ENCODE peak calls at places on chromosomes 3 and 15, in seven cellular contexts. One of them, this sample, is unnamed.
A peak's percentile ranks its signal among the peaks of the same experiment; 100 is the strongest.

GRCh38 chr15:78090422-78090821 is 1.9 kb upstream of the SH2D7 start:
- DNase-seq in fibroblast of pulmonary artery: no peak
- DNase-seq in GM06990: no peak
- DNase-seq in colonic mucosa: no peak
- DNase-seq in fibroblast of lung: peak; percentile 38
- DNase-seq in IMR-90: no peak
- DNase-seq in transverse colon: no peak
- DNase-seq in this sample: no peak

GRCh38 chr3:195907730-195908438 is 467 bp downstream of the TNK2 start:
- DNase-seq in fibroblast of pulmonary artery: no peak
- DNase-seq in GM06990: peak; percentile 72
- DNase-seq in colonic mucosa: peak; percentile 67
- DNase-seq in fibroblast of lung: no peak
- DNase-seq in IMR-90: no peak
- DNase-seq in transverse colon: peak; percentile 71
- DNase-seq in this sample: peak; percentile 46

GRCh38 chr3:72343078-72343477 is 505.2 kb downstream of the SHQ1 start:
- DNase-seq in fibroblast of pulmonary artery: no peak
- DNase-seq in GM06990: no peak
- DNase-seq in colonic mucosa: no peak
- DNase-seq in fibroblast of lung: peak; percentile 43
- DNase-seq in IMR-90: peak; percentile 57
- DNase-seq in transverse colon: no peak
- DNase-seq in this sample: peak; percentile 56

GRCh38 chr3:122063908-122064307 is 8.7 kb downstream of the CD86 start:
- DNase-seq in fibroblast of pulmonary artery: no peak
- DNase-seq in GM06990: no peak
- DNase-seq in colonic mucosa: no peak
- DNase-seq in fibroblast of lung: no peak
- DNase-seq in IMR-90: no peak
- DNase-seq in transverse colon: no peak
- DNase-seq in this sample: no peak

GRCh38 chr15:36313021-36313420 is 266.4 kb upstream of the CDIN1 start:
- DNase-seq in fibroblast of pulmonary artery: no peak
- DNase-seq in GM06990: no peak
- DNase-seq in colonic mucosa: no peak
- DNase-seq in fibroblast of lung: peak; percentile 15
- DNase-seq in IMR-90: peak; percentile 61
- DNase-seq in transverse colon: no peak
- DNase-seq in this sample: peak; percentile 4

GRCh38 chr3:38127611-38128302 is 9.2 kb downstream of the ACAA1 start:
- DNase-seq in fibroblast of pulmonary artery: no peak
- DNase-seq in GM06990: no peak
- DNase-seq in colonic mucosa: no peak
- DNase-seq in fibroblast of lung: no peak
- DNase-seq in IMR-90: no peak
- DNase-seq in transverse colon: peak; percentile 6
- DNase-seq in this sample: no peak

GRCh38 chr15:75591655-75592364 is 12.7 kb upstream of the PTPN9 start:
- DNase-seq in fibroblast of pulmonary artery: no peak
- DNase-seq in GM06990: no peak
- DNase-seq in colonic mucosa: no peak
- DNase-seq in fibroblast of lung: no peak
- DNase-seq in IMR-90: no peak
- DNase-seq in transverse colon: no peak
- DNase-seq in this sample: no peak

GRCh38 chr15:45606841-45607240 is 19.7 kb downstream of the BLOC1S6 start:
- DNase-seq in fibroblast of pulmonary artery: no peak
- DNase-seq in GM06990: no peak
- DNase-seq in colonic mucosa: no peak
- DNase-seq in fibroblast of lung: no peak
- DNase-seq in IMR-90: no peak
- DNase-seq in transverse colon: no peak
- DNase-seq in this sample: no peak

GRCh38 chr3:184601576-184602405 is 40.2 kb downstream of the EPHB3 start:
- DNase-seq in fibroblast of pulmonary artery: no peak
- DNase-seq in GM06990: no peak
- DNase-seq in colonic mucosa: no peak
- DNase-seq in fibroblast of lung: no peak
- DNase-seq in IMR-90: no peak
- DNase-seq in transverse colon: no peak
- DNase-seq in this sample: no peak

GRCh38 chr3:184603156-184604030 is 41.8 kb downstream of the EPHB3 start:
- DNase-seq in fibroblast of pulmonary artery: no peak
- DNase-seq in GM06990: no peak
- DNase-seq in colonic mucosa: no peak
- DNase-seq in fibroblast of lung: no peak
- DNase-seq in IMR-90: no peak
- DNase-seq in transverse colon: no peak
- DNase-seq in this sample: no peak

GRCh38 chr3:184604039-184604955 is 42.7 kb downstream of the EPHB3 start:
- DNase-seq in fibroblast of pulmonary artery: no peak
- DNase-seq in GM06990: no peak
- DNase-seq in colonic mucosa: no peak
- DNase-seq in fibroblast of lung: no peak
- DNase-seq in IMR-90: no peak
- DNase-seq in transverse colon: no peak
- DNase-seq in this sample: no peak

GRCh38 chr3:184600685-184601377 is 39.2 kb downstream of the EPHB3 start:
- DNase-seq in fibroblast of pulmonary artery: no peak
- DNase-seq in GM06990: no peak
- DNase-seq in colonic mucosa: no peak
- DNase-seq in fibroblast of lung: no peak
- DNase-seq in IMR-90: no peak
- DNase-seq in transverse colon: no peak
- DNase-seq in this sample: no peak

DNA sequence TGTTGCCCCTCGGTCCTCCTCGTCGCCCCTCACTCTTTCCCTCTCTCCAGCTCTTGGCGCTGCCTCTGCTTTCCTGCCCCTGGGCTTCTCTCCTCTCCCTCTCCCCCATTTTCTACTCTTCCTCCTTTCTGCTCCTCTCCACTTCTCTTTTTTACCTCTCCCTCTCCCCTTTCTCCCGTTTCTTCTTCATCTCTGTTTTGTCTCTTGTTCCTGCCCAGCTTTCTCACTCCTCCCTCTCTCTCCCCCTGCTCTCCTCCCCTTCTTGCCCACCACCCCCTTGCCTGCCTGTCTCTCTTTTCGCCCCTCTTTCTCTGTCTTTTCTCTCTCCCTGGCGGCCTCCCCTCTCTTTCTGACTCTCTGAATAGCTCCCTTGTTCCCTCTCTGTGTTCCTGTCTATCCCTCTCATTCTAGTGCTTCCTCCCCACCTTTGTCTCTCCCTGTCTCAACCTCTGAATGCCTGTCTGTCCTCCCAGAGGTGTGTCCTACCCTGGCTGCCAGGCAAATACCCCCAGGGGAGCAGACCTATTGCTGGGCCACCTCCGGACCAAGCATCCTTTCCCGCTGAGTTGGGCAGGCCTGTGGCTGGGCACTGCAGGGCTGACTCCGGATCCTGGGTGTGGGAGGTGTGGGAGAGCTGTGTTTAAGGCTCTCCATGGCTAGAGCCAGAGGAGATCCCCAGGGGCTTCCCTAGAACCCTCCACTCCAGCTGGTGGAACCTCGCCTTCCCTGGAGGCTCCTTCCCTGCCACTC is 41.0 kb downstream of the EPHB3 start:
- DNase-seq in fibroblast of pulmonary artery: no peak
- DNase-seq in GM06990: no peak
- DNase-seq in colonic mucosa: no peak
- DNase-seq in fibroblast of lung: no peak
- DNase-seq in IMR-90: no peak
- DNase-seq in transverse colon: no peak
- DNase-seq in this sample: no peak
- H3K4me3 ChIP-seq in fibroblast of pulmonary artery: no peak overlapping the region
- H3K4me3 ChIP-seq in GM06990: no peak overlapping the region
- H3K4me3 ChIP-seq in colonic mucosa: no peak overlapping the region
- H3K4me3 ChIP-seq in fibroblast of lung: no peak overlapping the region
- H3K4me3 ChIP-seq in IMR-90: no peak overlapping the region
- H3K4me3 ChIP-seq in transverse colon: no peak overlapping the region
- H3K4me3 ChIP-seq in this sample: no peak overlapping the region

GRCh38 chr15:68057089-68057488 is 3.0 kb downstream of the PIAS1 start:
- DNase-seq in fibroblast of pulmonary artery: no peak
- DNase-seq in GM06990: no peak
- DNase-seq in colonic mucosa: no peak
- DNase-seq in fibroblast of lung: peak; percentile 20
- DNase-seq in IMR-90: no peak
- DNase-seq in transverse colon: no peak
- DNase-seq in this sample: no peak

GRCh38 chr15:68055224-68055705 is 1.1 kb downstream of the PIAS1 start:
- DNase-seq in fibroblast of pulmonary artery: peak; percentile 51
- DNase-seq in GM06990: peak; percentile 74
- DNase-seq in colonic mucosa: peak; percentile 54
- DNase-seq in fibroblast of lung: peak; percentile 56
- DNase-seq in IMR-90: peak; percentile 52
- DNase-seq in transverse colon: peak; percentile 30
- DNase-seq in this sample: peak; percentile 25

GRCh38 chr15:68054658-68055223 is 626 bp downstream of the PIAS1 start:
- DNase-seq in fibroblast of pulmonary artery: no peak
- DNase-seq in GM06990: peak; percentile 73
- DNase-seq in colonic mucosa: peak; percentile 56
- DNase-seq in fibroblast of lung: peak; percentile 19
- DNase-seq in IMR-90: peak; percentile 21
- DNase-seq in transverse colon: peak; percentile 62
- DNase-seq in this sample: peak; percentile 55

GRCh38 chr15:68057758-68058157 is 3.6 kb downstream of the PIAS1 start:
- DNase-seq in fibroblast of pulmonary artery: no peak
- DNase-seq in GM06990: no peak
- DNase-seq in colonic mucosa: no peak
- DNase-seq in fibroblast of lung: no peak
- DNase-seq in IMR-90: no peak
- DNase-seq in transverse colon: no peak
- DNase-seq in this sample: no peak

GRCh38 chr15:68056097-68056865 is 2.2 kb downstream of the PIAS1 start:
- DNase-seq in fibroblast of pulmonary artery: no peak
- DNase-seq in GM06990: no peak
- DNase-seq in colonic mucosa: no peak
- DNase-seq in fibroblast of lung: no peak
- DNase-seq in IMR-90: no peak
- DNase-seq in transverse colon: no peak
- DNase-seq in this sample: no peak
- H3K4me3 ChIP-seq in fibroblast of pulmonary artery: peak overlapping the region; percentile 90
- H3K4me3 ChIP-seq in GM06990: peak overlapping the region; percentile 90
- H3K4me3 ChIP-seq in colonic mucosa: no peak overlapping the region
- H3K4me3 ChIP-seq in fibroblast of lung: peak overlapping the region; percentile 81
- H3K4me3 ChIP-seq in IMR-90: no peak overlapping the region
- H3K4me3 ChIP-seq in transverse colon: no peak overlapping the region
- H3K4me3 ChIP-seq in this sample: peak overlapping the region; percentile 91

GRCh38 chr15:67092726-67093125 is 27.3 kb downstream of the SMAD3 start:
- DNase-seq in fibroblast of pulmonary artery: no peak
- DNase-seq in GM06990: no peak
- DNase-seq in colonic mucosa: no peak
- DNase-seq in fibroblast of lung: no peak
- DNase-seq in IMR-90: no peak
- DNase-seq in transverse colon: no peak
- DNase-seq in this sample: no peak

GRCh38 chr15:67090297-67091072 is 25.1 kb downstream of the SMAD3 start:
- DNase-seq in fibroblast of pulmonary artery: no peak
- DNase-seq in GM06990: no peak
- DNase-seq in colonic mucosa: no peak
- DNase-seq in fibroblast of lung: no peak
- DNase-seq in IMR-90: no peak
- DNase-seq in transverse colon: no peak
- DNase-seq in this sample: no peak

GRCh38 chr15:67089218-67090193 is 24.1 kb downstream of the SMAD3 start:
- DNase-seq in fibroblast of pulmonary artery: no peak
- DNase-seq in GM06990: no peak
- DNase-seq in colonic mucosa: peak; percentile 45
- DNase-seq in fibroblast of lung: no peak
- DNase-seq in IMR-90: peak; percentile 80
- DNase-seq in transverse colon: no peak
- DNase-seq in this sample: peak; percentile 83

GRCh38 chr15:67091966-67092677 is 26.7 kb downstream of the SMAD3 start:
- DNase-seq in fibroblast of pulmonary artery: no peak
- DNase-seq in GM06990: no peak
- DNase-seq in colonic mucosa: no peak
- DNase-seq in fibroblast of lung: no peak
- DNase-seq in IMR-90: no peak
- DNase-seq in transverse colon: no peak
- DNase-seq in this sample: no peak

DNA sequence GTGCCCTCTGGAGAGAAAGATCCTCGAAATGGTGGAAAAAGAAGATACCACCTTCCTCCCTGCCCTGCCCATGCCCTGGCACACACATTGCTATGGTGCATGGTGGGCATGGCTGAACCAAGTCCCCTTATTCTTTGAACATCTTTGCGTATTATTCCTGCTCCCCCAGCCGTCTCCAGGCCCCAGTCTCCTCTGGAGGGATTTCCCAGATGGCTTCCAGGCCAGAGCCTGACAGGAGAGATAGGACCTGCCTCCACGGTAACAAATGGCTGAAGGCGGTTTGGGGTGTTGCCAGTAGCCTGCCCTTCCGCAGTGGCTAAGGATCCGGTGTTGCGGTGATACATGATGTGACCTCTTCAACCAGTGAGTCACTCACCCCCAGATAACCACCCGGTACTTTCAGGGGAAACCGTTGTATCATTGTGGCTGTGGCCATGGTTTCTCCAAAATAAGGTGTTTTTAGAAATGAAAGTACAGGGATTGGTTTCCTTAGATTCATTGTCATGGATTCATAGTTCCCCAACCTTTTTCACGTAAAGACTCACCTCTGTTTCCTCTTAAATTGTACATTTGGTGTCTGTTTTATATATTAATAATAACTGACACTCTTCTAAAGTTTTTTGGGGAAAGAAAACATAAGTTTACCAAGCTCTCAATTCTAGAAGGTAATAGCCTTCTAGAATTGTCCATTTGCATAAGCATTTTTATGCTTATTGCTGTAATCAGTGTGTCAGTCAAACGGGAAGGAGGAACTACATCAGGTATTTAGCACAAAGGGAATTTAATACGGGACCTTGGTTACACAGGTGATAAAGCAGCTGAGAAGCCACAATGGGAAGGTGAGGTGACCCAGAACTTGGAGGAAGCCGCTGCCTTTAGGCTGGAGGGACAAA is 25.9 kb downstream of the SMAD3 start:
- DNase-seq in fibroblast of pulmonary artery: peak; percentile 91
- DNase-seq in GM06990: peak; percentile 76
- DNase-seq in colonic mucosa: peak; percentile 57
- DNase-seq in fibroblast of lung: peak; percentile 88
- DNase-seq in IMR-90: peak; percentile 99
- DNase-seq in transverse colon: peak; percentile 72
- DNase-seq in this sample: peak; percentile 91
- H3K4me3 ChIP-seq in fibroblast of pulmonary artery: no peak overlapping the region
- H3K4me3 ChIP-seq in GM06990: no peak overlapping the region
- H3K4me3 ChIP-seq in colonic mucosa: peak overlapping the region; percentile 3
- H3K4me3 ChIP-seq in fibroblast of lung: no peak overlapping the region
- H3K4me3 ChIP-seq in IMR-90: no peak overlapping the region
- H3K4me3 ChIP-seq in transverse colon: no peak overlapping the region
- H3K4me3 ChIP-seq in this sample: no peak overlapping the region

DNA sequence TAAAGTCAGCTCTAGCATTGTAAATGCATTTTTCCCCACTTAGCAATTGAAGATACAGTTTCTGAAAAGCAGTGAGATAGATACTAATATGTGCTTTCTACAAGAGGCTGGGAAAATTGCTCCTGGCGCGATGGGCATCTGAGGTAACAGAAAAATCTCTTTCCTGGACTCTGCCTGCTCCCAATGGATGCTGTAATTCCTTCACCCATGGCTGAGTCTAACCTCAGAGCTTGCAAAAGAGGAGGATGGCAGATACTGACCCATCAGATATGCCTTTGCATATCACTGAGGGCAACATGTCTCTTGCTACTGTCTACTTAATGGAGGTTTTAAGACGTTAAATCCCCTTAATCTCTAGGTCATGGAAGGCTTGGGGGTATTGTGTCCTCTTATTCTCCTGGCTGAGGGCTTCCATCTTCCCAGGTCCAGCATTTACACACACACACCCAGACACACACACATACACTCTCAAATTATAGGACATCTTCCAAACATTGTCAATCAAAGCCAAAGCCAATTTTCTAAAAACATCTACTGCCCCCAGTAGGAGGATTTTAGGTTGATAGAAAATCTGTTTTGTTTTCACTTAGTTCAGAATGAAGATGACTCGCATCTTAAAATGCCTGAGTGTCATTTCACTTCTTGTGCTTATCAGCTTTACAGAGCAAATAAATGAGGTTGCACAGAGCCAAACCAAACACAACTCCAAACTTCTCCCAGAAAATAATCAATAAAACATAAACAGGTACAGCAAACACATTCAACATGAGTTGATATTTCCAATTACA is 2.4 kb downstream of the TRPM1 start:
- DNase-seq in fibroblast of pulmonary artery: no peak
- DNase-seq in GM06990: no peak
- DNase-seq in colonic mucosa: no peak
- DNase-seq in fibroblast of lung: no peak
- DNase-seq in IMR-90: no peak
- DNase-seq in transverse colon: no peak
- DNase-seq in this sample: no peak
- H3K4me3 ChIP-seq in fibroblast of pulmonary artery: no peak overlapping the region
- H3K4me3 ChIP-seq in GM06990: no peak overlapping the region
- H3K4me3 ChIP-seq in colonic mucosa: no peak overlapping the region
- H3K4me3 ChIP-seq in fibroblast of lung: no peak overlapping the region
- H3K4me3 ChIP-seq in IMR-90: no peak overlapping the region
- H3K4me3 ChIP-seq in transverse colon: no peak overlapping the region
- H3K4me3 ChIP-seq in this sample: no peak overlapping the region

This sample was measured in MG63.